ENCODE peak calls at places on chromosomes 4 and X, in four cellular contexts. I, P, N and M are unnamed samples.

GRCh38 chr4:67713531-67714247 is 12.7 kb upstream of the UBA6 start:
- DNase-seq in N (no peak), I (no peak), P (peak; percentile 25), M (peak; percentile 13)

GRCh38 chr4:92253986-92254671 is 49.6 kb upstream of the GRID2 start:
- DNase-seq in P (no peak), I (no peak), N (no peak), M (no peak)

GRCh38 chrX:135522132-135522530 is 1.7 kb downstream of the INTS6L start:
- DNase-seq in N (no peak), P (no peak), I (no peak), M (no peak)

GRCh38 chr4:85870298-85871083 is 395.5 kb downstream of the ARHGAP24 start:
- DNase-seq in N (no peak), P (no peak), I (no peak), M (no peak)

GRCh38 chrX:137052641-137053235 is 18.9 kb upstream of the GPR101 start:
- DNase-seq in I (peak; percentile 69), P (no peak), N (no peak), M (no peak)

GRCh38 chrX:50903387-50904027 is 7.0 kb upstream of the BMP15 start:
- DNase-seq in P (peak; percentile 24), I (peak; percentile 53), N (no peak), M (peak; percentile 5)

GRCh38 chr4:108172780-108173598 is 4.3 kb upstream of the LEF1 start:
- DNase-seq in I (peak; percentile 84), N (no peak), P (no peak), M (no peak)

GRCh38 chr4:24846716-24847115 is 51.3 kb downstream of the SOD3 start:
- DNase-seq in I (no peak), P (no peak), N (no peak), M (no peak)

GRCh38 chrX:120790552-120790951 is 85.1 kb downstream of the CT47B1 start:
- DNase-seq in P (no peak), I (no peak), N (no peak), M (no peak)

GRCh38 chrX:22300130-22300529 is 27.4 kb downstream of the CBLL2 start:
- DNase-seq in N (no peak), P (peak; percentile 74), I (no peak), M (peak; percentile 28)

GRCh38 chr4:3703677-3704521 is 62.3 kb upstream of the ADRA2C start:
- DNase-seq in N (no peak), I (peak; percentile 90), P (no peak), M (no peak)

GRCh38 chr4:164937576-164938270 is 39.7 kb downstream of the TRIM61 start:
- DNase-seq in P (peak; percentile 48), I (peak; percentile 46), N (no peak), M (peak; percentile 20)

GRCh38 chr4:140153744-140154571 is at the start of gene MAML3:
- DNase-seq in N (peak; percentile 90), P (peak; percentile 99), I (peak; percentile 88), M (peak; percentile 93)

GRCh38 chr4:113053883-113054282 is 4.4 kb downstream of the ANK2 start:
- DNase-seq in I (no peak), P (no peak), N (no peak), M (no peak)

GRCh38 chrX:132958086-132958703 is at the start of gene HS6ST2:
- DNase-seq in I (peak; percentile 86), N (no peak), P (no peak), M (no peak)

GRCh38 chrX:154396948-154397887 is 959 bp upstream of the RPL10 start:
- DNase-seq in N (peak; percentile 54), I (peak; percentile 85), P (peak; percentile 59), M (no peak)

GRCh38 chr4:10275696-10276095 is 159.1 kb upstream of the WDR1 start:
- DNase-seq in I (no peak), P (peak; percentile 52), N (no peak), M (no peak)

GRCh38 chr4:68369474-68369805 is 19.6 kb upstream of the YTHDC1 start:
- DNase-seq in N (no peak), I (no peak), P (peak; percentile 91), M (no peak)

GRCh38 chrX:39854772-39855747 is 242.7 kb downstream of the BCOR start:
- DNase-seq in N (no peak), P (no peak), I (no peak), M (no peak)

GRCh38 chrX:134737061-134737460 is 78.8 kb upstream of the PLAC1 start:
- DNase-seq in P (peak; percentile 89), I (no peak), N (no peak), M (no peak)

GRCh38 chr4:53586121-53586816 is 5.0 kb downstream of the LNX1 start:
- DNase-seq in P (peak; percentile 94), N (no peak), I (no peak), M (peak; percentile 82)

GRCh38 chr4:17126306-17126978 is 228.0 kb upstream of the LDB2 start:
- DNase-seq in P (no peak), N (no peak), I (no peak), M (no peak)

GRCh38 chr4:159009521-159009920 is 93.4 kb upstream of the RAPGEF2 start:
- DNase-seq in N (no peak), P (no peak), I (no peak), M (no peak)

GRCh38 chr4:2388430-2389182 is 29.8 kb downstream of the ZFYVE28 start:
- DNase-seq in N (no peak), I (no peak), P (peak; percentile 29), M (no peak)

GRCh38 chr4:2389691-2390090 is 28.8 kb downstream of the ZFYVE28 start:
- DNase-seq in N (no peak), P (no peak), I (peak; percentile 50), M (no peak)

GRCh38 chr4:2390146-2390545 is 28.3 kb downstream of the ZFYVE28 start:
- DNase-seq in P (no peak), I (peak; percentile 42), N (no peak), M (no peak)

GRCh38 chr4:2393353-2394270 is 24.8 kb downstream of the ZFYVE28 start:
- DNase-seq in P (no peak), N (no peak), I (peak; percentile 91), M (no peak)

DNA sequence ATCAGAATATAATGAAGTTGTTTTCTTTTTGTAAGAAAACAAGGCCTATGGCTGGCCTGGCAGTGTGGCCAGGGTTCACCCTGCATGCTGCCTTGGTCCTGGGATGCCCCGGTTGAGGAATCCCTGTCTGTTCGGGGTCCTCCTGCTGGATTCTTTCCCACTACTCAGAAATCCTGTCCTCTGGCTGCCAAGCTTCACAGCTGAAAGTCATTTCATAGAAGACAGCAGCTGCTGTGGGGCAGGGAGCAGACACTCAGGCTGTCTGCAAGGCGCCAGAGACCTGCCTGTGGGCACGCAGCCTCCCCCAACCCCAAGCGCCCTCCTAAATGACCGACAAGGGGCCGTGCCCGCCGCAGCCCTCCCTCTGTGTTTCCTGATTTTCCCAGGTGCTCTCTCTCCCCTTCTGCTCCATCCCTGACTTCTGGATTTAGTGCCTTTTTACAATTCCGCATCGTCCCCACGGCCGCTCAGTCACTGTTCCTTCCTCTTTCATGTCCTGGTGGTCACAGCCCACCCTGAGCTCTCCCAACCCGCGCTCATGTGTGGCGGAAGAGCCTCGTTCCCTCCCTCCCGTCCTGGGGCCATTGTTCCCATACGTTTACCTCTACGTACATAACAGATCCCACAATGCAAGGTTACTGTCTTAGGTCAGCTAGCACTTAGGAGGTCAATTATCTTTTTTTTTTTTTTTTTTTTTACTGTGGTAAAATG is 27.5 kb downstream of the ZFYVE28 start:
- DNase-seq in N (no peak), P (no peak), I (peak; percentile 61), M (no peak)
- H3K4me3 ChIP-seq in N (no peak overlapping the region), P (no peak overlapping the region), I (peak overlapping the region; percentile 15), M (no peak overlapping the region)

GRCh38 chr4:74933562-74934015 is 673 bp downstream of the PARM1 start:
- DNase-seq in N (no peak), P (no peak), I (peak; percentile 47), M (no peak)
- H3K4me3 ChIP-seq in N (peak overlapping the region; percentile 34), P (peak overlapping the region; percentile 12), I (peak overlapping the region; percentile 53), M (peak overlapping the region; percentile 52)

GRCh38 chr4:109699553-109700225 is 3.6 kb downstream of the CASP6 start:
- DNase-seq in P (no peak), I (no peak), N (no peak), M (no peak)
- H3K4me3 ChIP-seq in P (no peak overlapping the region), I (no peak overlapping the region), N (no peak overlapping the region), M (no peak overlapping the region)

DNA sequence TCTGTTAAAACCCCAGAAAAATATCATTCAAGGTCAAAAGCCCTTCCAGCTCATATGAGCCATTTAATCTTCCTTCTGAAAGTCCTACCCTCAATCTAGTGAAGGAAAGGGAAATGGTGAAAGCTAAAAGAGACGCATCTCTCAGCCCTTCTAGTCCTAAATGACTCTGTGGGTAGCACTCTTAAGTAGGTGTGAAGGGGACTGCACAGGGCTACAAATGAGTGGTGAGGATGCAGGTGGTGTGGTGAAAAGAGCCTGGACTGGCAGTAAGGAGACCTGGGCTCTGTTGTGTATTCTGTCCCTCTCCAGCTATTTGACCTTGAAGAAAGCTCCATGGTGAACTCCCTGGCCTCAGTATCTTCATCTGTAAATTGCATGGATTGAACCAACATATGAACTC is 671.8 kb upstream of the DIPK2B start:
- DNase-seq in I (no peak), N (no peak), P (no peak), M (no peak)
- H3K4me3 ChIP-seq in I (no peak overlapping the region), N (no peak overlapping the region), P (no peak overlapping the region), M (no peak overlapping the region)

GRCh38 chr4:38800956-38801450 is 3.6 kb downstream of the TLR1 start:
- DNase-seq in I (no peak), N (no peak), P (no peak), M (peak; percentile 38)

GRCh38 chr4:38802561-38803355 is 1.8 kb downstream of the TLR1 start:
- DNase-seq in N (no peak), I (no peak), P (no peak), M (no peak)

GRCh38 chr4:38804654-38805295 is at the start of gene TLR1:
- DNase-seq in I (no peak), P (peak; percentile 68), N (no peak), M (peak; percentile 21)

GRCh38 chr4:38803833-38804653 is 548 bp downstream of the TLR1 start:
- DNase-seq in I (no peak), P (peak; percentile 31), N (no peak), M (no peak)

DNA sequence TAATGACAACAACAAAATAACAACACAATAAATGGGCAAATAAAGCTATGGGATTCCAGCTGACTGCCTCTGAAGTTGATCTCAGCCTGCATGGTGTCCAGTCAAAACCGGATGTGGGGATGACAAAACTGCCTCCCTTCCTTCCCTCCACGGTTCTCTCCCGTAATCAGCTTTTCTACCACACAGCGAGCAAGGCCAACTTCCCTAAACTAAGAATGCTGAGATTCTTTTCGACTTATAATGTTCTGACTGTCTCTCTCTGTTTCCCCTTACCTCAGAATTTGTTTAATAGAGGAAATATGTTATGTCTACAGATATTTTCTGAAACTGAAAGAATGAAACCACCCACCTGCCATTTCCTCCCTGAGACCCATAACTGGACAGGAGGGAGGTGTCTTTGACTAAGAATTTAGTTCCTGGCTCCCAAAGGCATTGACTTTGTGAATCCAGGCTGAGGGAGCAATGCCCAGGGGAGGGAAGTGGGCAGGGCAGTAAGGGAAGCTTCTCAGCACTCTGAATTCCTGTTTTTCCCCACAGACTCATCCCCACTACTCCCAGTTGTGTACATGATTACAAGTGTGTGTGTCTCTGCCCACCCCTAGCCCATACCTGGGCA is 1.0 kb upstream of the TLR1 start:
- DNase-seq in P (no peak), N (no peak), I (no peak), M (no peak)
- H3K4me3 ChIP-seq in P (no peak overlapping the region), N (no peak overlapping the region), I (no peak overlapping the region), M (no peak overlapping the region)

GRCh38 chrX:73561791-73562190 is 1.2 kb upstream of the CHIC1 start:
- DNase-seq in I (no peak), P (peak; percentile 34), N (no peak), M (no peak)
- H3K4me3 ChIP-seq in I (no peak overlapping the region), P (no peak overlapping the region), N (no peak overlapping the region), M (no peak overlapping the region)